ENCODE peak calls at places on chromosomes 5 and 9, in six cellular contexts. T is right lobe of liver; W is tibial artery; S is ovary; N is CD8-positive, alpha-beta memory T cell; B is lung. D is an unnamed sample.

GRCh38 chr9:126499005-126499910 is 114.5 kb upstream of the LMX1B start:
- DNase-seq in T (no peak), W (no peak), S (peak; percentile 64), N (peak; percentile 40), B (peak; percentile 41), D (peak; percentile 34)

GRCh38 chr5:124372457-124372856 is 374.0 kb downstream of the ZNF608 start:
- DNase-seq in T (no peak), W (no peak), S (no peak), N (no peak), B (no peak), D (no peak)

GRCh38 chr5:165616550-165617430 is 2111.4 kb downstream of the MAT2B start:
- DNase-seq in T (no peak), W (no peak), S (no peak), N (no peak), B (no peak), D (no peak)

GRCh38 chr5:179146277-179146676 is 86.1 kb downstream of the ZNF354C start:
- DNase-seq in T (peak; percentile 12), W (no peak), S (no peak), N (peak; percentile 20), B (no peak), D (no peak)

GRCh38 chr9:108746864-108747263 is 108.9 kb downstream of the ACTL7B start:
- DNase-seq in T (no peak), W (no peak), S (no peak), N (no peak), B (no peak), D (no peak)

GRCh38 chr5:116375926-116376325 is 198.7 kb downstream of the SEMA6A start:
- DNase-seq in T (no peak), W (no peak), S (no peak), N (no peak), B (no peak), D (no peak)

GRCh38 chr9:91157891-91158660 is 203.6 kb downstream of the AUH start:
- DNase-seq in T (no peak), W (no peak), S (no peak), N (no peak), B (no peak), D (no peak)

GRCh38 chr5:134917070-134917831 is 12.3 kb downstream of the PCBD2 start:
- DNase-seq in T (no peak), W (no peak), S (no peak), N (no peak), B (no peak), D (no peak)

GRCh38 chr9:99057665-99058625 is 47.0 kb upstream of the TGFBR1 start:
- DNase-seq in T (no peak), W (peak; percentile 63), S (no peak), N (peak; percentile 81), B (no peak), D (peak; percentile 83)

GRCh38 chr5:94545870-94546625 is 72.4 kb downstream of the KIAA0825 start:
- DNase-seq in T (no peak), W (peak; percentile 29), S (no peak), N (no peak), B (peak; percentile 32), D (no peak)
- H3K27ac ChIP-seq in T (no peak overlapping the region), W (no peak overlapping the region), S (no peak overlapping the region), N (no peak overlapping the region), B (no peak overlapping the region), D (no peak overlapping the region)

GRCh38 chr9:138009016-138009415 is 131.4 kb downstream of the CACNA1B start:
- DNase-seq in T (no peak), W (no peak), S (no peak), N (no peak), B (no peak), D (no peak)

GRCh38 chr9:138009456-138010273 is 132.1 kb downstream of the CACNA1B start:
- DNase-seq in T (no peak), W (no peak), S (peak; percentile 16), N (no peak), B (peak; percentile 19), D (no peak)

GRCh38 chr9:138011951-138012500 is 134.4 kb downstream of the CACNA1B start:
- DNase-seq in T (no peak), W (no peak), S (no peak), N (no peak), B (no peak), D (no peak)

GRCh38 chr9:138010861-138011260 is 133.3 kb downstream of the CACNA1B start:
- DNase-seq in T (no peak), W (no peak), S (peak; percentile 15), N (no peak), B (peak; percentile 24), D (no peak)

GRCh38 chr9:138010274-138010800 is 132.8 kb downstream of the CACNA1B start:
- DNase-seq in T (no peak), W (no peak), S (peak; percentile 15), N (no peak), B (peak; percentile 26), D (no peak)
- H3K27me3 ChIP-seq in T (no peaks in the 10 kb centered on the region), W (peaks cover 8% of the 10 kb centered on the region), S (no peaks in the 10 kb centered on the region), N (no peaks in the 10 kb centered on the region), B (no peaks in the 10 kb centered on the region), D (no peaks in the 10 kb centered on the region)

GRCh38 chr9:74172874-74173273 is 324.3 kb upstream of the RORB start:
- DNase-seq in T (no peak), W (no peak), S (no peak), N (no peak), B (no peak), D (no peak)

DNA sequence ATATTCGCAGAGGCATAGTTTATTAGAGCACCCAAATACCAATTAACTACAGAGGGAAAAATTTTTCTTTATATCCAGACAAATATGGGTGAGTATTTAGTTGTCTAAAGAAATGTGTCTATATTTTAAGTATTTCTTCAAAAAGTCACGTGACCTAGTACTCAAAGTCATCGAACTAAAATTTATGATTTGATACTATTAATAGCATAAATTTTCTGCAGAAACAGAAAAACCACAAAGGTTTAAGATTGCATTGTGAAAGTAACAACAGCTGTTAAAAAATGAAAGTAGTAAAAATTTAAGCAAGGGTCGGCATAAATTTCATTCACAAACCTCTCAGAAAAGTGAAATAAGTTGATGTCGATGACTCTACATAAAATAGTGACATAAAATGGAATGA is 323.9 kb upstream of the RORB start:
- DNase-seq in T (no peak), W (no peak), S (no peak), N (no peak), B (no peak), D (no peak)
- H3K27ac ChIP-seq in T (no peak overlapping the region), W (no peak overlapping the region), S (no peak overlapping the region), N (no peak overlapping the region), B (no peak overlapping the region), D (no peak overlapping the region)

DNA sequence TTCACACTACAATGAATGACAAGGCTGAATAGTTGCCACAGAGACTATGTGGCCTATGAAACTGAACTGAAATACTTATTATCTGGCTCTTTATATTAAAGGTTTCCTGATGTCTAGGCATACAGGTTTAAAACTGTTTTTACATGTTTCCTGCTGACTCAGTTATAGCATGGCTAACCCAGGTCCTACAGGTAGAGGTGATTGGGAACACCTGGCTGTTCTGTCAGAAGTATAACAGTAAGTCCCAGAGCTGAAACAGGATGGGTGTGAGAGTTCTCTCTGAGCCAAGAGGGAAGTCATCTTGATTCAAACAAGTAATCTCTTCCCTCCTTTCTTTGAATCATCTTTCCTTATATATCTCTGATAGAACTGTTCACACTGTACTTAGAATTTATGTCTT is 4.9 kb upstream of the ADGRV1 start:
- DNase-seq in T (no peak), W (no peak), S (no peak), N (no peak), B (no peak), D (no peak)
- H3K27me3 ChIP-seq in T (no peaks in the 10 kb centered on the region), W (peaks cover 30% of the 10 kb centered on the region), S (no peaks in the 10 kb centered on the region), N (peaks cover 13% of the 10 kb centered on the region), B (no peaks in the 10 kb centered on the region), D (peaks cover 13% of the 10 kb centered on the region)

DNA sequence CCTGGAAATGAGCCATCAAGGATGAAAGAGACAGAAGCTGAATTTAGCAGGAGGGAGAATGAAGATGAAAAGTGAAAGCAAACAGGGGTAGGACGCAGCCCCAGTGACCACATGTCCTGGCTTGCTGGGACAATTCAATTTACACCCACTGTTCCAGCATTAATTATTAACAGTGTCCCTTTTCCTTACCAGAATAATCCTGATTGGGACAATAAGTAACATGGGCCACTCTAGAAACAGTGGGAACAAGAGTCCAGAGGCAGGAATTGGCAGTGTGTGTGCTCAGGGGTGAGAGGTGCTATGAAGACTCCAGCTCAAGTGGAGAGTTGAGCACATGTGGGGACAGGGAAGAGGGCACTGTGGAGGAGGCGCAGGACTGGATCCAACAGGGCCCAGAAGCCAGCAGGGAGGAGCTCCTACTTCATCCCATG is 147.1 kb downstream of the C5orf15 start:
- DNase-seq in T (no peak), W (no peak), S (no peak), N (no peak), B (no peak), D (no peak)
- H3K27ac ChIP-seq in T (no peak overlapping the region), W (no peak overlapping the region), S (no peak overlapping the region), N (no peak overlapping the region), B (no peak overlapping the region), D (no peak overlapping the region)